ENCODE peak calls at places on chromosomes 7 and 10, in seven cellular contexts. One of them, this sample, is unnamed.

GRCh38 chr7:95976369-95976768 is 204.0 kb downstream of the DYNC1I1 start:
- DNase-seq in stomach: no peak
- DNase-seq in right lobe of liver: no peak
- DNase-seq in suprapubic skin: no peak
- DNase-seq in ovary: no peak
- DNase-seq in uterus: no peak
- DNase-seq in tibial artery: no peak
- DNase-seq in this sample: no peak

GRCh38 chr10:112915590-112916572 is 34.2 kb upstream of the TCF7L2 start:
- DNase-seq in stomach: peak; percentile 68
- DNase-seq in right lobe of liver: peak; percentile 59
- DNase-seq in suprapubic skin: no peak
- DNase-seq in ovary: no peak
- DNase-seq in uterus: no peak
- DNase-seq in tibial artery: no peak
- DNase-seq in this sample: no peak

GRCh38 chr7:56079450-56080185 is 13.1 kb downstream of the PHKG1 start:
- DNase-seq in stomach: peak; percentile 78
- DNase-seq in right lobe of liver: peak; percentile 83
- DNase-seq in suprapubic skin: peak; percentile 93
- DNase-seq in ovary: peak; percentile 74
- DNase-seq in uterus: peak; percentile 53
- DNase-seq in tibial artery: peak; percentile 78
- DNase-seq in this sample: peak; percentile 71

GRCh38 chr7:140003913-140004382 is 58.8 kb downstream of the PARP12 start:
- DNase-seq in stomach: peak; percentile 43
- DNase-seq in right lobe of liver: no peak
- DNase-seq in suprapubic skin: no peak
- DNase-seq in ovary: no peak
- DNase-seq in uterus: no peak
- DNase-seq in tibial artery: no peak
- DNase-seq in this sample: peak; percentile 25

GRCh38 chr10:6056411-6057135 is 5.6 kb downstream of the IL2RA start:
- DNase-seq in stomach: peak; percentile 10
- DNase-seq in right lobe of liver: no peak
- DNase-seq in suprapubic skin: no peak
- DNase-seq in ovary: no peak
- DNase-seq in uterus: no peak
- DNase-seq in tibial artery: no peak
- DNase-seq in this sample: no peak

GRCh38 chr10:119643306-119644214 is 7.6 kb upstream of the BAG3 start:
- DNase-seq in stomach: no peak
- DNase-seq in right lobe of liver: no peak
- DNase-seq in suprapubic skin: no peak
- DNase-seq in ovary: no peak
- DNase-seq in uterus: peak; percentile 56
- DNase-seq in tibial artery: peak; percentile 57
- DNase-seq in this sample: no peak

GRCh38 chr7:85426487-85426960 is 239.7 kb upstream of the SEMA3D start:
- DNase-seq in stomach: no peak
- DNase-seq in right lobe of liver: no peak
- DNase-seq in suprapubic skin: no peak
- DNase-seq in ovary: no peak
- DNase-seq in uterus: no peak
- DNase-seq in tibial artery: no peak
- DNase-seq in this sample: no peak

GRCh38 chr10:86308056-86308455 is 58.5 kb downstream of the GRID1 start:
- DNase-seq in stomach: no peak
- DNase-seq in right lobe of liver: no peak
- DNase-seq in suprapubic skin: peak; percentile 69
- DNase-seq in ovary: no peak
- DNase-seq in uterus: no peak
- DNase-seq in tibial artery: no peak
- DNase-seq in this sample: peak; percentile 34

GRCh38 chr10:129792864-129793263 is 171.2 kb downstream of the EBF3 start:
- DNase-seq in stomach: no peak
- DNase-seq in right lobe of liver: no peak
- DNase-seq in suprapubic skin: no peak
- DNase-seq in ovary: no peak
- DNase-seq in uterus: no peak
- DNase-seq in tibial artery: no peak
- DNase-seq in this sample: no peak

GRCh38 chr7:50481867-50482266 is 31.7 kb upstream of the FIGNL1 start:
- DNase-seq in stomach: no peak
- DNase-seq in right lobe of liver: no peak
- DNase-seq in suprapubic skin: no peak
- DNase-seq in ovary: no peak
- DNase-seq in uterus: no peak
- DNase-seq in tibial artery: no peak
- DNase-seq in this sample: no peak

GRCh38 chr7:133484135-133484534 is 231.3 kb downstream of the EXOC4 start:
- DNase-seq in stomach: no peak
- DNase-seq in right lobe of liver: no peak
- DNase-seq in suprapubic skin: no peak
- DNase-seq in ovary: no peak
- DNase-seq in uterus: no peak
- DNase-seq in tibial artery: no peak
- DNase-seq in this sample: no peak

GRCh38 chr7:117112640-117113039 is 159.3 kb downstream of the ST7 start:
- DNase-seq in stomach: no peak
- DNase-seq in right lobe of liver: no peak
- DNase-seq in suprapubic skin: no peak
- DNase-seq in ovary: no peak
- DNase-seq in uterus: no peak
- DNase-seq in tibial artery: no peak
- DNase-seq in this sample: no peak

GRCh38 chr7:24824400-24824799 is 67.1 kb upstream of the GSDME start:
- DNase-seq in stomach: no peak
- DNase-seq in right lobe of liver: no peak
- DNase-seq in suprapubic skin: no peak
- DNase-seq in ovary: no peak
- DNase-seq in uterus: no peak
- DNase-seq in tibial artery: no peak
- DNase-seq in this sample: no peak

GRCh38 chr10:17203416-17203815 is 1.9 kb upstream of the TRDMT1 start:
- DNase-seq in stomach: no peak
- DNase-seq in right lobe of liver: no peak
- DNase-seq in suprapubic skin: no peak
- DNase-seq in ovary: no peak
- DNase-seq in uterus: no peak
- DNase-seq in tibial artery: no peak
- DNase-seq in this sample: no peak

GRCh38 chr7:121797283-121798037 is 75.5 kb upstream of the PTPRZ1 start:
- DNase-seq in stomach: no peak
- DNase-seq in right lobe of liver: no peak
- DNase-seq in suprapubic skin: no peak
- DNase-seq in ovary: no peak
- DNase-seq in uterus: no peak
- DNase-seq in tibial artery: no peak
- DNase-seq in this sample: no peak

GRCh38 chr7:127620406-127621233 is 2.7 kb upstream of the PAX4 start:
- DNase-seq in stomach: no peak
- DNase-seq in right lobe of liver: no peak
- DNase-seq in suprapubic skin: no peak
- DNase-seq in ovary: no peak
- DNase-seq in uterus: no peak
- DNase-seq in tibial artery: no peak
- DNase-seq in this sample: no peak

GRCh38 chr10:63520463-63521388 is 475 bp upstream of the REEP3 start:
- DNase-seq in stomach: peak; percentile 78
- DNase-seq in right lobe of liver: peak; percentile 81
- DNase-seq in suprapubic skin: no peak
- DNase-seq in ovary: peak; percentile 76
- DNase-seq in uterus: peak; percentile 63
- DNase-seq in tibial artery: peak; percentile 47
- DNase-seq in this sample: peak; percentile 90

GRCh38 chr10:90787906-90788491 is 69.8 kb downstream of the HTR7 start:
- DNase-seq in stomach: no peak
- DNase-seq in right lobe of liver: peak; percentile 23
- DNase-seq in suprapubic skin: no peak
- DNase-seq in ovary: no peak
- DNase-seq in uterus: no peak
- DNase-seq in tibial artery: no peak
- DNase-seq in this sample: no peak

GRCh38 chr10:97006364-97006763 is 174.3 kb downstream of the LCOR start:
- DNase-seq in stomach: no peak
- DNase-seq in right lobe of liver: no peak
- DNase-seq in suprapubic skin: no peak
- DNase-seq in ovary: no peak
- DNase-seq in uterus: no peak
- DNase-seq in tibial artery: no peak
- DNase-seq in this sample: no peak

GRCh38 chr7:155663942-155664341 is 19.5 kb downstream of the RBM33 start:
- DNase-seq in stomach: no peak
- DNase-seq in right lobe of liver: no peak
- DNase-seq in suprapubic skin: no peak
- DNase-seq in ovary: no peak
- DNase-seq in uterus: no peak
- DNase-seq in tibial artery: no peak
- DNase-seq in this sample: no peak

GRCh38 chr10:112115781-112116385 is 67.7 kb downstream of the GPAM start:
- DNase-seq in stomach: peak; percentile 46
- DNase-seq in right lobe of liver: peak; percentile 43
- DNase-seq in suprapubic skin: no peak
- DNase-seq in ovary: no peak
- DNase-seq in uterus: no peak
- DNase-seq in tibial artery: no peak
- DNase-seq in this sample: no peak

GRCh38 chr7:39948375-39948774 is 1.7 kb upstream of the CDK13 start:
- DNase-seq in stomach: no peak
- DNase-seq in right lobe of liver: no peak
- DNase-seq in suprapubic skin: no peak
- DNase-seq in ovary: peak; percentile 34
- DNase-seq in uterus: no peak
- DNase-seq in tibial artery: no peak
- DNase-seq in this sample: no peak

GRCh38 chr7:92644406-92645113 is 54.4 kb upstream of the FAM133B start:
- DNase-seq in stomach: no peak
- DNase-seq in right lobe of liver: no peak
- DNase-seq in suprapubic skin: no peak
- DNase-seq in ovary: no peak
- DNase-seq in uterus: no peak
- DNase-seq in tibial artery: no peak
- DNase-seq in this sample: no peak

GRCh38 chr10:32149257-32149955 is 93.2 kb upstream of the KIF5B start:
- DNase-seq in stomach: peak; percentile 31
- DNase-seq in right lobe of liver: no peak
- DNase-seq in suprapubic skin: peak; percentile 84
- DNase-seq in ovary: peak; percentile 81
- DNase-seq in uterus: peak; percentile 88
- DNase-seq in tibial artery: peak; percentile 84
- DNase-seq in this sample: no peak

GRCh38 chr7:139774376-139774775 is 3.4 kb downstream of the HIPK2 start:
- DNase-seq in stomach: no peak
- DNase-seq in right lobe of liver: no peak
- DNase-seq in suprapubic skin: no peak
- DNase-seq in ovary: no peak
- DNase-seq in uterus: no peak
- DNase-seq in tibial artery: no peak
- DNase-seq in this sample: no peak

GRCh38 chr7:69277361-69277760 is 320.9 kb upstream of the AUTS2 start:
- DNase-seq in stomach: no peak
- DNase-seq in right lobe of liver: no peak
- DNase-seq in suprapubic skin: no peak
- DNase-seq in ovary: no peak
- DNase-seq in uterus: no peak
- DNase-seq in tibial artery: no peak
- DNase-seq in this sample: no peak
- H3K4me3 ChIP-seq in stomach: no peak overlapping the region
- H3K4me3 ChIP-seq in right lobe of liver: no peak overlapping the region
- H3K4me3 ChIP-seq in suprapubic skin: no peak overlapping the region
- H3K4me3 ChIP-seq in ovary: no peak overlapping the region
- H3K4me3 ChIP-seq in uterus: no peak overlapping the region
- H3K4me3 ChIP-seq in tibial artery: no peak overlapping the region
- H3K4me3 ChIP-seq in this sample: no peak overlapping the region

GRCh38 chr10:15858895-15859294 is 1.4 kb downstream of the MINDY3 start:
- DNase-seq in stomach: no peak
- DNase-seq in right lobe of liver: no peak
- DNase-seq in suprapubic skin: no peak
- DNase-seq in ovary: no peak
- DNase-seq in uterus: no peak
- DNase-seq in tibial artery: no peak
- DNase-seq in this sample: no peak

GRCh38 chr10:15857001-15857608 is 3.2 kb downstream of the MINDY3 start:
- DNase-seq in stomach: no peak
- DNase-seq in right lobe of liver: no peak
- DNase-seq in suprapubic skin: no peak
- DNase-seq in ovary: no peak
- DNase-seq in uterus: no peak
- DNase-seq in tibial artery: no peak
- DNase-seq in this sample: no peak

GRCh38 chr10:15859531-15859864 is 809 bp downstream of the MINDY3 start:
- DNase-seq in stomach: no peak
- DNase-seq in right lobe of liver: no peak
- DNase-seq in suprapubic skin: no peak
- DNase-seq in ovary: no peak
- DNase-seq in uterus: no peak
- DNase-seq in tibial artery: no peak
- DNase-seq in this sample: no peak

GRCh38 chr10:15860692-15861201 is 440 bp upstream of the MINDY3 start:
- DNase-seq in stomach: no peak
- DNase-seq in right lobe of liver: no peak
- DNase-seq in suprapubic skin: no peak
- DNase-seq in ovary: no peak
- DNase-seq in uterus: no peak
- DNase-seq in tibial artery: no peak
- DNase-seq in this sample: no peak

GRCh38 chr10:15859865-15860691 is at the start of gene MINDY3:
- DNase-seq in stomach: peak; percentile 80
- DNase-seq in right lobe of liver: peak; percentile 82
- DNase-seq in suprapubic skin: peak; percentile 85
- DNase-seq in ovary: peak; percentile 83
- DNase-seq in uterus: peak; percentile 82
- DNase-seq in tibial artery: peak; percentile 79
- DNase-seq in this sample: peak; percentile 88
- H3K27ac ChIP-seq in stomach: peak within 1 kb of the TSS; percentile 31
- H3K27ac ChIP-seq in right lobe of liver: peak within 1 kb of the TSS; percentile 47
- H3K27ac ChIP-seq in suprapubic skin: peak within 1 kb of the TSS; percentile 77
- H3K27ac ChIP-seq in ovary: no peak within 1 kb of the TSS
- H3K27ac ChIP-seq in uterus: peak within 1 kb of the TSS; percentile 63
- H3K27ac ChIP-seq in tibial artery: peak within 1 kb of the TSS; percentile 75
- H3K27ac ChIP-seq in this sample: peak within 1 kb of the TSS; percentile 75

GRCh38 chr10:59362991-59363390 is 642 bp upstream of the FAM13C start:
- DNase-seq in stomach: peak; percentile 50
- DNase-seq in right lobe of liver: peak; percentile 75
- DNase-seq in suprapubic skin: peak; percentile 83
- DNase-seq in ovary: peak; percentile 70
- DNase-seq in uterus: peak; percentile 68
- DNase-seq in tibial artery: peak; percentile 79
- DNase-seq in this sample: peak; percentile 66
- H3K4me3 ChIP-seq in stomach: peak overlapping the region; percentile 53
- H3K4me3 ChIP-seq in right lobe of liver: peak overlapping the region; percentile 62
- H3K4me3 ChIP-seq in suprapubic skin: peak overlapping the region; percentile 62
- H3K4me3 ChIP-seq in ovary: peak overlapping the region; percentile 64
- H3K4me3 ChIP-seq in uterus: peak overlapping the region; percentile 54
- H3K4me3 ChIP-seq in tibial artery: peak overlapping the region; percentile 79
- H3K4me3 ChIP-seq in this sample: peak overlapping the region; percentile 55

DNA sequence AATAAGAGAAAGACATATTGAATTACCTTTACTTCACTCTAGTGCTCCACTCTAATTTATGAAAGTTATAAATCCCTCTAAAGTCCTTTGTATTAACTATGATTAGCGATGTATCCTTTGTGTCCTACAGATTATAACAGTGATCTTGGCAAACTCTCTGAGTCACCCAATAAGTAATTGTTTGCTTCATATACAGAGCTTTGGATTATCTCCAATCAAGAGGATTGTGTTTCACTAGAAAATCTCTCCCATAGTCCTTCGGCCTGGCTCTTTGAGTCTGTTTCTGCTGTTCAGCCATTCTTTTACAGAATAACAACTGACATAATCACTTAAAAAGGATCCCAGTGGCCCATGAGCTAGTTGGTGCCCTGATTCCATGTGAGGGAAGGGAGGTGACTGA is 9.5 kb downstream of the LMOD2 start:
- DNase-seq in stomach: no peak
- DNase-seq in right lobe of liver: no peak
- DNase-seq in suprapubic skin: no peak
- DNase-seq in ovary: no peak
- DNase-seq in uterus: no peak
- DNase-seq in tibial artery: no peak
- DNase-seq in this sample: no peak
- H3K27ac ChIP-seq in stomach: no peak overlapping the region
- H3K27ac ChIP-seq in right lobe of liver: peak overlapping the region; percentile 47
- H3K27ac ChIP-seq in suprapubic skin: no peak overlapping the region
- H3K27ac ChIP-seq in ovary: no peak overlapping the region
- H3K27ac ChIP-seq in uterus: no peak overlapping the region
- H3K27ac ChIP-seq in tibial artery: no peak overlapping the region
- H3K27ac ChIP-seq in this sample: no peak overlapping the region